ENCODE peak calls at places on chromosomes 12 and 14, in nine cellular contexts. B is heart right ventricle; W is BJ; S is IMR-90; V is CD8-positive, alpha-beta memory T cell; A is epithelial cell of esophagus; O is heart left ventricle; D is AG09309; K is GM23338. Q is an unnamed sample.

GRCh38 chr14:95504135-95505029 is 12.1 kb downstream of the SYNE3 start:
- DNase-seq in A (no peak), W (no peak), S (peak; percentile 88), B (no peak), V (no peak), K (no peak), O (no peak), D (no peak), Q (no peak)

GRCh38 chr14:90491221-90491867 is 94.5 kb downstream of the CALM1 start:
- DNase-seq in O (peak; percentile 84), S (peak; percentile 58), K (no peak), B (peak; percentile 72), A (no peak), D (peak; percentile 10), V (no peak), W (no peak), Q (no peak)

GRCh38 chr12:102702447-102703114 is 214.5 kb downstream of the PAH start:
- DNase-seq in S (peak; percentile 65), W (peak; percentile 29), O (peak; percentile 15), D (peak; percentile 51), B (no peak), V (no peak), A (peak; percentile 53), K (peak; percentile 66), Q (peak; percentile 29)

GRCh38 chr12:56029166-56029519 is 8.3 kb downstream of the IKZF4 start:
- DNase-seq in W (no peak), K (no peak), A (peak; percentile 60), V (no peak), O (no peak), B (no peak), S (peak; percentile 67), D (peak; percentile 37), Q (no peak)

GRCh38 chr12:52862023-52862422 is 13.2 kb upstream of the KRT78 start:
- DNase-seq in K (no peak), B (no peak), D (no peak), V (no peak), S (no peak), A (peak; percentile 86), W (no peak), O (no peak), Q (no peak)

GRCh38 chr12:132423251-132424117 is 66.5 kb upstream of the FBRSL1 start:
- DNase-seq in D (no peak), K (peak; percentile 51), W (no peak), V (no peak), S (no peak), A (no peak), B (no peak), O (no peak), Q (no peak)

GRCh38 chr14:46734287-46734686 is 82.7 kb upstream of the RPL10L start:
- DNase-seq in W (no peak), D (no peak), V (no peak), S (no peak), B (no peak), O (no peak), K (no peak), A (no peak), Q (peak; percentile 46)

GRCh38 chr12:57475271-57476161 is 4.2 kb downstream of the ARHGAP9 start:
- DNase-seq in O (peak; percentile 23), B (no peak), V (no peak), A (no peak), S (no peak), W (no peak), D (no peak), K (peak; percentile 69), Q (no peak)

GRCh38 chr14:68960123-68960522 is 19.0 kb downstream of the ACTN1 start:
- DNase-seq in A (no peak), D (no peak), O (no peak), B (no peak), V (no peak), K (no peak), W (no peak), S (no peak), Q (no peak)

DNA sequence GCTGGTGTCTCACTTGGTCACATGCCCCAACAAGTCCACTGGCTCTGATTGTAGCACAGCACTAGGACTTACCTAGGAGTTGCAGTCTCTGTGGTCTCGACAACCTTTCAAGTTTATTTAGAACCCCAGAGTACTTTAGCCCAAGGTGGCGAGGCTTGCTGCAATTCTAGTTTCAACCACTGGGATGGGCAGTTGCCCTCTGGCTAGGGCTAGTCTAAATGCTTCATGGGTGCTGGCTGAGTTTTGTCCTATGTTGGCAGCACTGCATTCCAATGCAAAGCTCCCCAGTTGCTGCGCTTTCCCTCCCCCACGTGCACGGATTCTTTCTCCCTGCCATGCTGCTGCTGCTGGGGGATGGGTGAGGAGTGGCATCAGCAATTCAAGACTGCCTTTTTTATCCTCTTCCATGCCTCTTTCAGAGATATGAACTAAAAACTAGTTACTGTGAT is 207.9 kb downstream of the SYNE2 start:
- DNase-seq in B (no peak), A (peak; percentile 98), W (no peak), K (peak; percentile 95), V (no peak), S (no peak), D (no peak), O (no peak), Q (peak; percentile 42)
- H3K4me3 ChIP-seq in B (no peak overlapping the region), A (no peak overlapping the region), W (no peak overlapping the region), K (no peak overlapping the region), V (no peak overlapping the region), S (no peak overlapping the region), D (no peak overlapping the region), O (no peak overlapping the region), Q (no peak overlapping the region)

DNA sequence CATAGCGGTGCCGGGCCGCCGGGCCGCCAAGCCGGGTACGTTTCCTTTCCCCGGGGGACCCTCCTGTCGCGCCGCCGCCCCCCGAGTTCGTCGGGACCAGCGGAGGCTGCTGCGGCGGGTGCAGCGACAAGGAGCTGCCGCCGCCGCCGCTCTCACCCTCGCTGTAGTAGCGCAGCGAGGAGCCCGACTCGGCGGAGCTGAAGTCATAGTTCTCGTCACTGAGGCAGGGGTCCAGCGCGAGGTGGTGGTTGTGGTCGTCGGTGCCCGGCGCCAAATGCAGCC is 555 bp downstream of the DDHD1 start:
- DNase-seq in A (no peak), S (no peak), D (no peak), O (no peak), K (no peak), B (no peak), W (no peak), V (no peak), Q (no peak)
- H3K4me3 ChIP-seq in A (peak overlapping the region; percentile 69), S (peak overlapping the region; percentile 95), D (peak overlapping the region; percentile 93), O (peak overlapping the region; percentile 87), K (peak overlapping the region; percentile 92), B (peak overlapping the region; percentile 90), W (peak overlapping the region; percentile 81), V (peak overlapping the region; percentile 53), Q (peak overlapping the region; percentile 86)

GRCh38 chr12:121013715-121014114 is 2.6 kb downstream of the C12orf43 start:
- DNase-seq in K (no peak), S (no peak), A (no peak), B (no peak), W (no peak), O (no peak), D (no peak), V (no peak), Q (no peak)
- H3K4me3 ChIP-seq in K (no peak overlapping the region), S (no peak overlapping the region), A (no peak overlapping the region), B (no peak overlapping the region), W (no peak overlapping the region), O (no peak overlapping the region), D (no peak overlapping the region), V (no peak overlapping the region), Q (no peak overlapping the region)

GRCh38 chr14:20591235-20591634 is at the start of gene RNASE12:
- DNase-seq in K (no peak), O (no peak), S (no peak), V (no peak), A (no peak), D (no peak), W (no peak), B (no peak), Q (no peak)
- H3K4me3 ChIP-seq in K (no peak within 1 kb of the TSS), O (no peak within 1 kb of the TSS), S (no peak within 1 kb of the TSS), V (no peak within 1 kb of the TSS), A (no peak within 1 kb of the TSS), D (no peak within 1 kb of the TSS), W (no peak within 1 kb of the TSS), B (no peak within 1 kb of the TSS), Q (no peak within 1 kb of the TSS)

GRCh38 chr14:61564623-61565091 is 130.7 kb upstream of the HIF1A start:
- DNase-seq in V (no peak), B (no peak), A (peak; percentile 97), S (peak; percentile 97), K (peak; percentile 17), W (peak; percentile 78), O (no peak), D (peak; percentile 86), Q (no peak)
- H3K4me3 ChIP-seq in V (no peak overlapping the region), B (no peak overlapping the region), A (no peak overlapping the region), S (no peak overlapping the region), K (no peak overlapping the region), W (no peak overlapping the region), O (no peak overlapping the region), D (no peak overlapping the region), Q (no peak overlapping the region)

DNA sequence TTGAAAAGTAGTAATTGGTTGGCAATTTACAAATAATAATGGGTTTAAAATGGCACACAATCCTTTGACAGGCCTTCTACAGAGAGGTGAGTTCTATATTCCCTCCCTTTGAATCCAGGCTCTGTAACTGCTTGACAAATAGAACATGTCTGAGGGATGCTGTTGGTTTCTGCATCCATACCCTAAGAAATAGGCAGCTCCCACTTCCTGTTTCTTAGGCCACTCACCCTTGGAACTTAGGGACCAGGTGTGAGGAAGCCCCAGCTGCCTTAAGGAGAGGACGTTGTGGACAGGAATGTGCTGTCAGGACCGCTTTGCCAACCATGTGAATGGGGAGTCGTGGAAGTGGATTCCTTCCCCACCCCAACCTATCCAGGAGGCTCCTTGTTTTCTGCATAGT is 59.4 kb downstream of the LMNTD1 start:
- DNase-seq in K (peak; percentile 12), A (no peak), W (no peak), V (no peak), O (no peak), D (no peak), S (no peak), B (no peak), Q (no peak)
- H3K4me3 ChIP-seq in K (no peak overlapping the region), A (no peak overlapping the region), W (no peak overlapping the region), V (no peak overlapping the region), O (no peak overlapping the region), D (no peak overlapping the region), S (no peak overlapping the region), B (no peak overlapping the region), Q (no peak overlapping the region)

GRCh38 chr14:94110552-94111181 is at the start of gene IFI27:
- DNase-seq in W (no peak), O (peak; percentile 84), A (peak; percentile 32), B (no peak), S (peak; percentile 41), K (no peak), V (no peak), D (no peak), Q (peak; percentile 81)

GRCh38 chr14:94109915-94110250 is 653 bp upstream of the IFI27 start:
- DNase-seq in O (no peak), A (no peak), B (no peak), V (no peak), S (no peak), W (no peak), D (no peak), K (no peak), Q (no peak)

GRCh38 chr14:94113073-94113472 is 2.5 kb downstream of the IFI27 start:
- DNase-seq in S (no peak), O (no peak), W (no peak), D (no peak), K (no peak), B (no peak), V (no peak), A (no peak), Q (no peak)

GRCh38 chr14:94112513-94113060 is 2.1 kb downstream of the IFI27 start:
- DNase-seq in O (no peak), S (no peak), D (no peak), A (peak; percentile 51), B (no peak), K (no peak), V (no peak), W (no peak), Q (peak; percentile 36)

GRCh38 chr14:94111276-94112095 is 950 bp downstream of the IFI27 start:
- DNase-seq in O (peak; percentile 47), W (no peak), K (no peak), B (peak; percentile 41), A (no peak), D (no peak), S (no peak), V (no peak), Q (no peak)
- H3K4me3 ChIP-seq in O (peak overlapping the region; percentile 78), W (no peak overlapping the region), K (no peak overlapping the region), B (peak overlapping the region; percentile 69), A (no peak overlapping the region), D (no peak overlapping the region), S (no peak overlapping the region), V (no peak overlapping the region), Q (peak overlapping the region; percentile 56)